ENCODE peak calls at places on chromosomes 5 and 9, in four cellular contexts. S, X, Q and R are unnamed samples.

GRCh38 chr5:103469288-103470065 is 93.1 kb downstream of the NUDT12 start:
- DNase-seq in S (no peak), X (no peak), Q (no peak), R (no peak)

GRCh38 chr5:134449167-134449566 is 37.5 kb upstream of the CDKN2AIPNL start:
- DNase-seq in S (no peak), X (no peak), Q (no peak), R (no peak)

GRCh38 chr5:116750626-116751188 is 176.1 kb upstream of the SEMA6A start:
- DNase-seq in S (no peak), X (no peak), Q (no peak), R (no peak)

GRCh38 chr9:113863345-113863744 is 12.8 kb upstream of the ZNF618 start:
- DNase-seq in S (no peak), X (no peak), Q (no peak), R (no peak)

GRCh38 chr5:43006411-43007202 is 33.5 kb downstream of the ANXA2R start:
- DNase-seq in S (no peak), X (no peak), Q (no peak), R (no peak)

GRCh38 chr5:132293992-132294727 is at the start of gene SLC22A4:
- DNase-seq in S (peak), X (peak), Q (peak), R (peak)

GRCh38 chr5:36202521-36202961 is 39.2 kb downstream of the NADK2 start:
- DNase-seq in S (no peak), X (no peak), Q (no peak), R (no peak)

GRCh38 chr9:94823710-94824109 is 97.2 kb downstream of the AOPEP start:
- DNase-seq in S (no peak), X (no peak), Q (no peak), R (no peak)

GRCh38 chr9:95772320-95773060 is 103.0 kb upstream of the ERCC6L2 start:
- DNase-seq in S (no peak), X (peak), Q (peak), R (no peak)

GRCh38 chr9:120774719-120775118 is 18.5 kb downstream of the FBXW2 start:
- DNase-seq in S (peak), X (no peak), Q (no peak), R (no peak)
- TF ChIP-seq CTCF in S (no peak), X (peak), Q (no peak), R (peak)

GRCh38 chr5:138077064-138077696 is 6.7 kb upstream of the WNT8A start:
- DNase-seq in S (peak), X (peak), Q (peak), R (peak)

GRCh38 chr5:138083702-138084101 is at the start of gene WNT8A:
- DNase-seq in S (no peak), X (no peak), Q (no peak), R (no peak)

GRCh38 chr5:138078006-138078643 is 5.7 kb upstream of the WNT8A start:
- DNase-seq in S (no peak), X (no peak), Q (no peak), R (no peak)

DNA sequence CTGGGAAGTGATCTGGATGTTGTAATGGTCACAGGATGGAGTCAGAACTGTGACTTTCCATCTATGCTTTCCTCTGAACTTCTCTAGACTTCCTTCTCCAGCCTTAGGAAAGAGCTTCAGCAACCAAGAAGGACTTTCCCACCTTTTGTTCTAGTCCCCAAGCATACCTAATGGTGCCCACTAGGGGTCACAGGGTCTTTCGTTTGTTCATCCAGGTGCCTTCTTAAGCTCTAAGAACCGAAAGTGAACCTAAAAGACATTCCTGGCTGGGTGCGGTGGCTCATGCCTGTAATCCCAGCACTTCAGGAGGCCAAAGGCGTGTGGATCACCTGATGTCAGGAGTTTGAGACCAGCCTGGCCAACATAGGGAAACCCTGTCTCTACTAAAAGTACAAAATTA is 1.8 kb upstream of the WNT8A start:
- DNase-seq in S (no peak), X (no peak), Q (no peak), R (no peak)
- TF ChIP-seq CTCF in S (no peak), X (no peak), Q (no peak), R (no peak)

GRCh38 chr9:110340306-110340705 is 2.6 kb upstream of the TXNDC8 start:
- DNase-seq in S (no peak), X (no peak), Q (no peak), R (no peak)
- TF ChIP-seq CTCF in S (peak), X (peak), Q (no peak), R (no peak)

DNA sequence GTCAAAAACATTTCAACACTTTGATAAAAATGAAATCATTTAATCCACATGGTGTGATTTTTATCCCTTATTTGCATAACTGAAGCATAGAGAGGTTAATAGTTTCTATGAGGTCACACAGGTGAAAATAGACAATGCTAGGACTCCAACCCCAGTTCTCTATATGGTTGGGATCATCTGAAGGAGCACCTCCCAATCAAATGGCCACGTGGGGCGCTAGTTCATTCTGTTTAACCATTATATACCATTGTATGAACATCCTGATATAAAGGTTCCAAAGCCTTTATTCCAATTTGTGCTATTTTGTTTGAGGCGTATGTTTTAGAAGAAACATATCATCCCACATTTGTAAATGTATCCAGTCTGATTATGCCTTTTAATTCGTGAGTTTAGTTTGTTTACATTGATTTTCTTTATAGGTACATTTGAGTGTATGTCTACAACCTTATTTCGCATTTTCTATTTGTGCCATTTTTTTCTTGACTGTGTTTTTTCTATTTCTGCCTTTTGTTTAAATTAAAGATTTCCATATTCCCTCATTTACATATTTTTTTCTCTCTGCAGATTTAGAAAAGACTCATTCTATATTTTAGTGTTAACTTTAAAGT is 1092.0 kb downstream of the MAT2B start:
- DNase-seq in S (no peak), X (no peak), Q (no peak), R (no peak)
- TF ChIP-seq CTCF in S (peak), X (peak), Q (no peak), R (no peak)

GRCh38 chr5:60687927-60688720 is 11.8 kb downstream of the DEPDC1B start:
- DNase-seq in S (peak), X (no peak), Q (no peak), R (no peak)
- TF ChIP-seq CTCF in S (peak), X (peak), Q (no peak), R (no peak)

DNA sequence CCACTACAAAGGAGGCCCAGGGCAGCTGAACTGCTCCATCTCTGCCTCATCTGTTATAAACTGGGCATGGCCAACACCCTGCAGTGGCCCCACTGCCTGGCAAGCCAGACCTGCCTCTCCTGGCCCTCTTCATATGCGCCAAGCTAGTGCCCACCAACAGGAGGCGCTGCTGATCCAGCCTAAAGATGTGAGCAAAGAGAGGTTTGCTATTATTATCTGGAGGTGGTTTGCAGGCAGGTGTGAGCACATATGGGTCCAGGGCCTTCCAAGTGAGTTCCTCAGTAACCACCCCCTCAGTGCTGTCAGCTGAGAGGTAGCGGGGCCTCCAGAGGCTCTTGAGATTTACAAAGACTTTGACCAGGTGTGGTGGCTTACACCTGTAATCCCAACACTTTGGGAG is 232.2 kb downstream of the SYK start:
- DNase-seq in S (no peak), X (no peak), Q (no peak), R (no peak)
- TF ChIP-seq CTCF in S (peak), X (peak), Q (no peak), R (peak)

GRCh38 chr5:33272288-33272687 is 168.5 kb upstream of the TARS1 start:
- DNase-seq in S (peak), X (no peak), Q (no peak), R (no peak)
- TF ChIP-seq CTCF in S (no peak), X (no peak), Q (no peak), R (no peak)

GRCh38 chr5:172665049-172665541 is 24.0 kb downstream of the NEURL1B start:
- DNase-seq in S (no peak), X (no peak), Q (no peak), R (no peak)

GRCh38 chr5:172669808-172670402 is 28.8 kb downstream of the NEURL1B start:
- DNase-seq in S (no peak), X (no peak), Q (no peak), R (no peak)

GRCh38 chr5:172664018-172664417 is 23.0 kb downstream of the NEURL1B start:
- DNase-seq in S (no peak), X (no peak), Q (no peak), R (no peak)

GRCh38 chr5:172667786-172668735 is 27.0 kb downstream of the NEURL1B start:
- DNase-seq in S (no peak), X (no peak), Q (no peak), R (no peak)

GRCh38 chr5:172666251-172666650 is 25.2 kb downstream of the NEURL1B start:
- DNase-seq in S (no peak), X (no peak), Q (no peak), R (no peak)
- TF ChIP-seq CTCF in S (no peak), X (no peak), Q (no peak), R (no peak)

GRCh38 chr9:138049779-138050471 is 172.3 kb downstream of the CACNA1B start:
- DNase-seq in S (no peak), X (no peak), Q (no peak), R (no peak)
- TF ChIP-seq CTCF in S (no peak), X (no peak), Q (no peak), R (no peak)